ENCODE peak calls at places on chromosome 22, in ten cellular contexts. Z is MM.1S, X is GM23248, C is SK-N-SH, L is GM23338, J is hepatocyte, M is OCI-LY7, D is HCT116, B is Karpas-422, A is PC-9. N is an unnamed sample. For H3K9me2, the result is how much of the 10 kb centered on the place peaks cover.

GRCh38 chr22:46735747-46736608 is 2.1 kb downstream of the CERK start:
- DNase-seq in Z (no peak), X (peak), C (peak), L (peak), J (peak), M (no peak), D (no peak), B (no peak), A (no peak), N (no peak)

GRCh38 chr22:31229402-31230140 is 17.5 kb downstream of the LIMK2 start:
- DNase-seq in Z (peak), X (peak), C (peak), L (peak), J (no peak), M (no peak), D (no peak), B (no peak), A (no peak), N (no peak)

GRCh38 chr22:29867260-29867659 is 15.7 kb upstream of the MTMR3 start:
- DNase-seq in Z (no peak), X (no peak), C (no peak), L (no peak), J (no peak), M (no peak), D (no peak), B (no peak), A (no peak), N (no peak)

GRCh38 chr22:22590136-22590891 is 31.2 kb upstream of the PRAME start:
- DNase-seq in Z (no peak), X (no peak), C (no peak), L (no peak), J (no peak), M (no peak), D (no peak), B (no peak), A (no peak), N (no peak)

GRCh38 chr22:30312053-30312452 is 14.7 kb downstream of the TBC1D10A start:
- DNase-seq in Z (no peak), X (peak), C (no peak), L (no peak), J (no peak), M (no peak), D (peak), B (no peak), A (peak), N (peak)

GRCh38 chr22:47030143-47030641 is 267.7 kb downstream of the TBC1D22A start:
- DNase-seq in Z (no peak), X (peak), C (no peak), L (no peak), J (no peak), M (no peak), D (no peak), B (no peak), A (no peak), N (peak)

GRCh38 chr22:23387827-23388491 is 192.1 kb downstream of the IGLL1 start:
- DNase-seq in Z (no peak), X (no peak), C (no peak), L (no peak), J (no peak), M (no peak), D (no peak), B (no peak), A (no peak), N (no peak)

GRCh38 chr22:24823787-24824186 is 17.8 kb downstream of the SGSM1 start:
- DNase-seq in Z (no peak), X (no peak), C (no peak), L (no peak), J (no peak), M (no peak), D (no peak), B (no peak), A (no peak), N (no peak)

GRCh38 chr22:20930004-20930403 is 12.8 kb downstream of the CRKL start:
- DNase-seq in Z (no peak), X (no peak), C (no peak), L (no peak), J (no peak), M (no peak), D (no peak), B (no peak), A (no peak), N (no peak)

GRCh38 chr22:42180349-42180842 is 49.8 kb upstream of the CYP2D6 start:
- DNase-seq in Z (no peak), X (peak), C (no peak), L (no peak), J (peak), M (no peak), D (no peak), B (no peak), A (no peak), N (no peak)

GRCh38 chr22:33601062-33601461 is 319.2 kb downstream of the LARGE1 start:
- DNase-seq in Z (no peak), X (no peak), C (no peak), L (no peak), J (no peak), M (no peak), D (no peak), B (no peak), A (no peak), N (no peak)

GRCh38 chr22:39522567-39523300 is 2.4 kb downstream of the ATF4 start:
- DNase-seq in Z (no peak), X (peak), C (peak), L (no peak), J (no peak), M (peak), D (no peak), B (peak), A (peak), N (peak)

GRCh38 chr22:43234299-43234988 is 47.5 kb upstream of the TTLL12 start:
- DNase-seq in Z (no peak), X (no peak), C (peak), L (no peak), J (no peak), M (no peak), D (no peak), B (no peak), A (no peak), N (no peak)

GRCh38 chr22:24146190-24146616 is 35.1 kb upstream of the SUSD2 start:
- DNase-seq in Z (peak), X (peak), C (peak), L (peak), J (peak), M (peak), D (no peak), B (peak), A (peak), N (peak)

GRCh38 chr22:29731058-29731850 is 11.5 kb downstream of the CABP7 start:
- DNase-seq in Z (no peak), X (no peak), C (no peak), L (no peak), J (no peak), M (no peak), D (no peak), B (no peak), A (no peak), N (no peak)

GRCh38 chr22:32619614-32620426 is 145.2 kb downstream of the FBXO7 start:
- DNase-seq in Z (no peak), X (peak), C (no peak), L (no peak), J (no peak), M (no peak), D (no peak), B (no peak), A (peak), N (peak)

GRCh38 chr22:47393191-47393590 is 630.7 kb downstream of the TBC1D22A start:
- DNase-seq in Z (no peak), X (no peak), C (no peak), L (no peak), J (no peak), M (no peak), D (no peak), B (no peak), A (no peak), N (no peak)

GRCh38 chr22:29799217-29799680 is 32.1 kb downstream of the UQCR10 start:
- DNase-seq in Z (no peak), X (peak), C (peak), L (no peak), J (peak), M (no peak), D (peak), B (no peak), A (peak), N (peak)

GRCh38 chr22:23137468-23137867 is 4.3 kb downstream of the RSPH14 start:
- DNase-seq in Z (no peak), X (no peak), C (no peak), L (no peak), J (no peak), M (peak), D (no peak), B (peak), A (no peak), N (no peak)

GRCh38 chr22:44181033-44181911 is 547 bp downstream of the PARVG start:
- DNase-seq in Z (peak), X (no peak), C (no peak), L (no peak), J (no peak), M (no peak), D (no peak), B (peak), A (no peak), N (peak)

GRCh38 chr22:49115186-49115585 is 712.5 kb downstream of the BRD1 start:
- DNase-seq in Z (no peak), X (no peak), C (no peak), L (no peak), J (no peak), M (no peak), D (no peak), B (no peak), A (no peak), N (no peak)

GRCh38 chr22:33271390-33272161 is 213.4 kb upstream of the SYN3 start:
- DNase-seq in Z (no peak), X (peak), C (no peak), L (no peak), J (no peak), M (peak), D (no peak), B (peak), A (no peak), N (no peak)

GRCh38 chr22:22408731-22409696 is 99.5 kb downstream of the ZNF280B start:
- DNase-seq in Z (peak), X (peak), C (peak), L (peak), J (peak), M (peak), D (peak), B (peak), A (no peak), N (peak)

GRCh38 chr22:42930810-42931420 is 73.8 kb upstream of the ARFGAP3 start:
- DNase-seq in Z (no peak), X (peak), C (no peak), L (no peak), J (no peak), M (peak), D (peak), B (no peak), A (peak), N (peak)

GRCh38 chr22:20131856-20132685 is 467 bp downstream of the ZDHHC8 start:
- DNase-seq in Z (no peak), X (peak), C (peak), L (no peak), J (peak), M (no peak), D (no peak), B (peak), A (no peak), N (no peak)

GRCh38 chr22:19913337-19913936 is 28.1 kb upstream of the COMT start:
- DNase-seq in Z (no peak), X (no peak), C (no peak), L (no peak), J (no peak), M (no peak), D (no peak), B (no peak), A (no peak), N (no peak)

GRCh38 chr22:44460287-44461082 is 37.5 kb downstream of the RTL6 start:
- DNase-seq in Z (no peak), X (no peak), C (no peak), L (no peak), J (no peak), M (no peak), D (no peak), B (no peak), A (no peak), N (no peak)

GRCh38 chr22:30079952-30080533 is at the start of gene HORMAD2:
- DNase-seq in Z (peak), X (peak), C (no peak), L (peak), J (peak), M (no peak), D (no peak), B (no peak), A (peak), N (no peak)

GRCh38 chr22:23248583-23248982 is 68.3 kb downstream of the BCR start:
- DNase-seq in Z (no peak), X (peak), C (no peak), L (peak), J (peak), M (no peak), D (no peak), B (peak), A (peak), N (peak)

GRCh38 chr22:41480397-41480735 is 11.4 kb downstream of the ACO2 start:
- DNase-seq in Z (no peak), X (peak), C (no peak), L (no peak), J (peak), M (no peak), D (no peak), B (no peak), A (no peak), N (no peak)

GRCh38 chr22:44583854-44584253 is 85.8 kb upstream of the RTL6 start:
- DNase-seq in Z (no peak), X (no peak), C (no peak), L (peak), J (no peak), M (no peak), D (no peak), B (no peak), A (no peak), N (no peak)

GRCh38 chr22:48800036-48800885 is 1027.4 kb downstream of the BRD1 start:
- DNase-seq in Z (no peak), X (no peak), C (no peak), L (no peak), J (no peak), M (no peak), D (no peak), B (no peak), A (no peak), N (no peak)

GRCh38 chr22:47031628-47031915 is 269.1 kb downstream of the TBC1D22A start:
- DNase-seq in Z (no peak), X (no peak), C (no peak), L (no peak), J (no peak), M (no peak), D (no peak), B (no peak), A (no peak), N (no peak)

GRCh38 chr22:23562186-23562585 is 17.9 kb downstream of the IGLL1 start:
- DNase-seq in Z (no peak), X (no peak), C (no peak), L (no peak), J (no peak), M (no peak), D (no peak), B (no peak), A (no peak), N (no peak)

GRCh38 chr22:24444729-24445466 is 17.5 kb downstream of the ADORA2A start:
- DNase-seq in Z (no peak), X (no peak), C (peak), L (no peak), J (no peak), M (no peak), D (no peak), B (peak), A (no peak), N (no peak)

GRCh38 chr22:40088818-40089217 is 88.9 kb upstream of the TNRC6B start:
- DNase-seq in Z (no peak), X (no peak), C (no peak), L (no peak), J (no peak), M (no peak), D (no peak), B (no peak), A (no peak), N (no peak)

DNA sequence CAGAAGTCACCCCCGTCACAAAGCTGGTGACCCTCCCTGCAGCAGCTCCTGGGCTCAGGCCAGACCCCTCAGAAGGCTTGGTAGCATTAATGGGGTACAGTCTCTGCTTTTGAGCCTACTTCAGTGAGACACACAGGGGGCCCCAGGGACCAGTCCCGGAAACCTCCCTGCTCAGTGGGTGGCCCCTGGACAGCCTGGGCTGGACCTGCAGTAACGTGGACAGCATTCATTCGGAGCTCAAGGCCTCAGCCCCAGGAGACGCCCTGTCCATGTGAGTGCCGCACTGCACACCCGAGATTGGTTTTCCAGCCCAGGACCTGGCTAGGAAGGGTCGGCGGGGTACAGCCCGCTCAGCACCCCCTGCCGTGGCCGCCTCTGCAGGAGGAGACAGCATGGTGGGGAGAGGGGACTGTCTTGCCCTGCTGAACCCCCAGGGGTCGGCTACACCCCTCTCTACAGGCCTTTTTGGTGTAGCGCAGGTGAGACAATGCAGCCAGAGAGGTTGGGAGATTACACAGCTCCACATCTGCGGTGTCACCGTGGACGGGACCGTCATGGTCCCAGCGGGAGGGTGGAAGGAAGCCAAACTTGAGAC is 83.4 kb downstream of the FBLN1 start:
- DNase-seq in Z (no peak), X (no peak), C (no peak), L (no peak), J (no peak), M (no peak), D (no peak), B (no peak), A (no peak), N (no peak)
- H3K4me2 ChIP-seq in Z (no peak), X (no peak), C (no peak), L (no peak), J (no peak), M (no peak), D (no peak), B (no peak), A (no peak), N (no peak)

DNA sequence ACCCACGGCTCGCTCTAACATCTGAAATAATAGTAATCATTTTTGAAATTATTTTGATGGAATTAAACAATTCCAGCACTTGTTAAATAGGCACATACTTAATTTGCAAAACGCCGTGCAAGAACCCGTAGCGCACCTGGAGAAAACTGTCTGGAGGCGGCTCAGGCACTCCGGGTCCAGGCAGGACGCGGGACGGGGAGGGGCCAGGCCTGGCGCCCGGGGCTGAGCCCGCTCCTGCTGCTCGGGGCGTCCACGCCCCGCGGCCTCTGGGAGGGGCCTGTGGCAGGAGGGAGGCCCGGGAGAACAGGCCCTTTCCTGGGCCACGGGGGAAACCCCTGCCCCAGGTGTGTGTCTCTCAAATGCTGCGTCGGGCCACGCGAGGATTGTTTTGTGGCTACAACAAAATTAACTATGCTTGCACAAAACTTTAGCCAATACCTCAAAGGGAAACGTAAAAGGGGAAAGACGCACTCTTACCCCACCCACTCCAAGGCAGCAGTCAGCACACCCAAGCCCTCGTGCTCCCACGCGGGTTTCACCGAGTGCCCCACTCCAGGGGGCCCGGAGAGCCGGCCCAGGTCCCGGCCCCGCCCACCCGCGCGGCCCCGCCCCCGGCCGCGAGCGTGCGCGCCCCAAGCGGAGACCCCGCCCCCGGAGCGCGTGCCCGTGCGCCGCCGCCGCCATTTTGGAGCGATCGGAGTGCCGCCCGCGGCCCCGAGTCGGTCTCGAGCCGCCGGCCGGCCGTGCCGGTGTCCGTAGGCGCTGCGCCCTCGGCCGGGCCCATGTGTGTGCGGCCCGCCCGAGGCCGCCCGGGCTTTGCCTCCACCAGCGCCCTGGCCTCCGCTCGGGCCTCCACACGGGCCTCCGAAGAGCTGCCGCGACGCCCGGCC is at the start of gene PPP6R2:
- DNase-seq in Z (peak), X (peak), C (peak), L (peak), J (peak), M (peak), D (no peak), B (peak), A (peak), N (peak)
- H3K9me2 ChIP-seq in Z (under half), X (under half), C (under half), L (under half), J (under half), M (under half), D (under half), B (under half), A (under half), N (under half)

GRCh38 chr22:38308791-38309498 is 8.3 kb downstream of the CSNK1E start:
- DNase-seq in Z (peak), X (no peak), C (no peak), L (no peak), J (peak), M (no peak), D (no peak), B (no peak), A (no peak), N (no peak)

GRCh38 chr22:38312261-38312800 is 4.9 kb downstream of the CSNK1E start:
- DNase-seq in Z (no peak), X (peak), C (no peak), L (no peak), J (peak), M (no peak), D (no peak), B (no peak), A (no peak), N (no peak)

GRCh38 chr22:38310518-38311330 is 6.5 kb downstream of the CSNK1E start:
- DNase-seq in Z (no peak), X (peak), C (no peak), L (no peak), J (peak), M (no peak), D (no peak), B (no peak), A (no peak), N (no peak)

GRCh38 chr22:38311331-38311635 is 6.0 kb downstream of the CSNK1E start:
- DNase-seq in Z (peak), X (peak), C (no peak), L (no peak), J (no peak), M (peak), D (no peak), B (no peak), A (no peak), N (no peak)

DNA sequence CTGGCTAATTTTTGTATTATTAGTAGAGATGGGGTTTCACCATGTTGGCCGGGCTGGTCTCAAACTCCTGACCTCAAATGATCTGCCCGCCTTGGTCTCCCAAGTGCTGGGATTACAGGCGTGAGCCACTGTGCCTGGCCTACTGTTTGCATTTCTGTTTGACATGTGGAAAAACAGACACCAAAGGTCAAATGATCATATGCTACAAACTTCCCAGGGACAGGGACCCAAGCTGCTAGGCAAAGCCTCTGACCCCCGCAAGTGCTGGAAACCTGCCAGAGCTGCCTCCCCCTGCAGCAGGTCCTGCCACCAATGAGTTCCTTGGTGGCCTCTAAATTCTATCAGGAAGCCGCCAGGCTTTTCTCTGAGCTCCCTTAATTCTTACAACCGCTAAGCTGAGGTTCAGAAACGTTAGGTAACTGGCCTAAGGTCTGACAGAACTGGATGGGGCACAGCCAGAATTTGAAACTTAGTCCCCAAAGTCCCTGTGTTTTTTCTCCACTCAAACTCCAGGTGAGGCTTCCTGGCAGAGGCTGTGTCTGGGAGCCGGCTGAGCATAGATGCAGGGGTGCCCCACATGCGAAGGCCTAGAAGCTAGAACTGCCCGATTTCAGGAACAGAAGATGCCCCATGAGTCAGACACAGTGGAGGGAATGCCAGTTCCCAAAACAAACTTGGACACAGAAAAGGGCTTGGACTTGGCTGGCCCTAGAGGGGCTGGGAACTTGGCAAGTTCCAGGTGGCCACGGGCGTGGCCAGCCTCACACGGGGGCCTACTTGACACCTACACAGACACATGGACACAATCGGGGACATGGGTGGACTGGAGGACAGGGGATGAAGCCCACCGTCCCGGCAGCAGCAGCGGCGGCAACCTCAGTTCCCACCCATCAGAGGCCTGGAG is 7.4 kb downstream of the CSNK1E start:
- DNase-seq in Z (no peak), X (peak), C (no peak), L (no peak), J (peak), M (no peak), D (no peak), B (no peak), A (no peak), N (no peak)
- H3K4me2 ChIP-seq in Z (peak), X (peak), C (no peak), L (no peak), J (no peak), M (no peak), D (no peak), B (no peak), A (no peak), N (no peak)

GRCh38 chr22:27788889-27789288 is 12.7 kb downstream of the MN1 start:
- DNase-seq in Z (no peak), X (no peak), C (no peak), L (no peak), J (no peak), M (no peak), D (no peak), B (no peak), A (no peak), N (no peak)
- H3K9me2 ChIP-seq in Z (under half), X (under half), C (under half), L (under half), J (under half), M (under half), D (under half), B (under half), A (under half), N (under half)

N was measured in PC-3.